ENCODE peak calls at places on chromosomes 12 and 14, in nine cellular contexts. Y is AG10803, Z is MCF 10A, S is fibroblast of the aortic adventitia, O is GM20000, Q is body of pancreas, N is astrocyte of the cerebellum, U is HFFc6, W is nephron progenitor cell. H is an unnamed sample.

GRCh38 chr12:22437031-22437806 is 102.7 kb upstream of the ST8SIA1 start:
- DNase-seq in N (no peak), W (no peak), S (no peak), O (no peak), U (no peak), Q (no peak), Y (no peak), Z (peak), H (peak)

GRCh38 chr12:48693572-48693971 is 11.5 kb upstream of the KANSL2 start:
- DNase-seq in W (no peak), O (no peak), Z (no peak), U (no peak), N (no peak), S (no peak), Q (no peak), Y (no peak), H (no peak)

GRCh38 chr14:67719866-67720265 is 18.2 kb downstream of the RDH12 start:
- DNase-seq in W (no peak), Y (no peak), U (no peak), Z (no peak), Q (no peak), N (no peak), O (no peak), S (no peak), H (no peak)

GRCh38 chr14:54627718-54628345 is 60.9 kb downstream of the SAMD4A start:
- DNase-seq in N (no peak), O (peak), Z (no peak), Q (peak), Y (peak), S (peak), W (peak), U (peak), H (peak)

GRCh38 chr12:120980800-120981368 is 2.5 kb downstream of the HNF1A start:
- DNase-seq in Z (no peak), W (no peak), O (no peak), N (no peak), S (no peak), Q (peak), Y (no peak), U (no peak), H (no peak)

GRCh38 chr14:105773584-105773983 is 247.2 kb downstream of the TMEM121 start:
- DNase-seq in N (no peak), U (no peak), Y (no peak), W (no peak), Z (no peak), O (no peak), S (no peak), Q (no peak), H (no peak)

GRCh38 chr14:20799444-20799843 is 3.2 kb downstream of the RNASE1 start:
- DNase-seq in S (no peak), N (no peak), Z (no peak), W (no peak), Q (peak), U (no peak), O (no peak), Y (no peak), H (no peak)

GRCh38 chr12:127355061-127355820 is 911.7 kb upstream of the TMEM132C start:
- DNase-seq in Q (no peak), Y (peak), N (no peak), S (peak), O (no peak), W (no peak), U (peak), Z (peak), H (no peak)

GRCh38 chr12:123233505-123234299 is 466 bp downstream of the MTRFR start:
- DNase-seq in Q (no peak), O (no peak), N (no peak), S (no peak), W (no peak), Y (no peak), U (no peak), Z (no peak), H (no peak)

GRCh38 chr12:73935817-73936216 is 601.8 kb upstream of the ATXN7L3B start:
- DNase-seq in N (no peak), Z (peak), Q (no peak), W (no peak), Y (no peak), S (no peak), O (no peak), U (no peak), H (no peak)

GRCh38 chr12:124774462-124775167 is 89.0 kb downstream of the SCARB1 start:
- DNase-seq in U (peak), Z (peak), S (peak), N (peak), Q (no peak), Y (peak), O (peak), W (no peak), H (no peak)

GRCh38 chr14:91303091-91303923 is 58.8 kb upstream of the GPR68 start:
- DNase-seq in S (no peak), Z (peak), Y (no peak), O (peak), Q (peak), W (peak), U (no peak), N (no peak), H (no peak)

GRCh38 chr12:118983147-118983824 is 1.9 kb downstream of the SRRM4 start:
- DNase-seq in Q (no peak), O (no peak), W (no peak), S (no peak), Z (no peak), N (no peak), U (no peak), Y (no peak), H (no peak)

GRCh38 chr12:113936460-113936859 is 29.7 kb downstream of the RBM19 start:
- DNase-seq in U (no peak), Q (no peak), W (no peak), Z (no peak), O (no peak), N (no peak), Y (no peak), S (no peak), H (no peak)

GRCh38 chr14:61103541-61104339 is 122.7 kb downstream of the SLC38A6 start:
- DNase-seq in Z (peak), N (peak), O (peak), S (peak), Q (no peak), U (peak), W (peak), Y (peak), H (no peak)

GRCh38 chr12:42586268-42586667 is 3.3 kb downstream of the PRICKLE1 start:
- DNase-seq in Z (no peak), N (no peak), Y (no peak), U (no peak), O (no peak), S (no peak), Q (no peak), W (no peak), H (no peak)

GRCh38 chr14:82094819-82095218 is 561.2 kb upstream of the SEL1L start:
- DNase-seq in Y (no peak), N (no peak), O (no peak), S (no peak), W (no peak), Q (no peak), Z (no peak), U (no peak), H (no peak)

GRCh38 chr12:115205755-115206308 is 521.9 kb upstream of the TBX3 start:
- DNase-seq in U (no peak), Z (no peak), S (no peak), Y (no peak), W (no peak), N (no peak), Q (no peak), O (no peak), H (no peak)

GRCh38 chr12:93704122-93704521 is 26.9 kb downstream of the CRADD start:
- DNase-seq in N (no peak), U (no peak), W (no peak), O (peak), Q (no peak), S (no peak), Y (no peak), Z (no peak), H (no peak)

GRCh38 chr14:105532735-105533141 is 6.4 kb downstream of the TMEM121 start:
- DNase-seq in W (peak), N (no peak), U (no peak), O (peak), Q (no peak), S (peak), Y (peak), Z (peak), H (peak)

GRCh38 chr12:104724992-104725585 is 233.0 kb downstream of the SLC41A2 start:
- DNase-seq in Q (no peak), S (no peak), W (no peak), Y (no peak), N (no peak), U (no peak), Z (no peak), O (no peak), H (no peak)

GRCh38 chr14:44873536-44873935 is 88.2 kb downstream of the KLHL28 start:
- DNase-seq in O (no peak), Y (no peak), N (no peak), Q (peak), S (no peak), U (no peak), Z (no peak), W (no peak), H (no peak)

GRCh38 chr14:79473676-79474075 is 737.6 kb downstream of the DIO2 start:
- DNase-seq in S (no peak), W (no peak), Z (no peak), Y (no peak), N (no peak), Q (no peak), U (no peak), O (no peak), H (no peak)

GRCh38 chr12:109630815-109631214 is 57.2 kb downstream of the MVK start:
- DNase-seq in U (no peak), Y (no peak), O (no peak), N (no peak), S (no peak), Q (no peak), W (no peak), Z (no peak), H (no peak)

GRCh38 chr12:51895378-51896135 is 7.7 kb downstream of the ANKRD33 start:
- DNase-seq in Z (no peak), Q (no peak), W (no peak), S (no peak), Y (no peak), N (no peak), O (no peak), U (no peak), H (no peak)

GRCh38 chr14:97523936-97524335 is 726.8 kb downstream of the VRK1 start:
- DNase-seq in S (no peak), O (no peak), Q (no peak), W (no peak), Z (peak), U (no peak), Y (no peak), N (no peak), H (no peak)

GRCh38 chr14:91482278-91483023 is 27.7 kb downstream of the PPP4R3A start:
- DNase-seq in Q (no peak), U (no peak), Y (peak), W (no peak), O (no peak), S (peak), N (no peak), Z (peak), H (no peak)

GRCh38 chr12:108610856-108611605 is 13.1 kb upstream of the TMEM119 start:
- DNase-seq in W (no peak), Q (no peak), S (no peak), U (no peak), Z (no peak), O (no peak), N (no peak), Y (no peak), H (no peak)

GRCh38 chr12:108610336-108610815 is 12.5 kb upstream of the TMEM119 start:
- DNase-seq in Q (no peak), N (no peak), Z (no peak), W (no peak), S (no peak), O (no peak), Y (no peak), U (no peak), H (no peak)

GRCh38 chr12:108612788-108613282 is 15.0 kb upstream of the TMEM119 start:
- DNase-seq in N (no peak), Q (no peak), S (no peak), Z (peak), Y (no peak), O (no peak), U (no peak), W (no peak), H (no peak)

GRCh38 chr12:108613548-108613947 is 15.7 kb upstream of the TMEM119 start:
- DNase-seq in U (no peak), S (no peak), Z (no peak), Q (no peak), N (no peak), O (no peak), W (no peak), Y (no peak), H (no peak)

GRCh38 chr12:108611884-108612415 is 14.1 kb upstream of the TMEM119 start:
- DNase-seq in U (peak), Z (peak), N (peak), S (peak), W (peak), O (no peak), Y (peak), Q (no peak), H (peak)
- TF ChIP-seq CTCF in U (peak), Z (peak), N (peak), S (peak), W (peak), O (peak), Y (peak), Q (no peak), H (peak)

DNA sequence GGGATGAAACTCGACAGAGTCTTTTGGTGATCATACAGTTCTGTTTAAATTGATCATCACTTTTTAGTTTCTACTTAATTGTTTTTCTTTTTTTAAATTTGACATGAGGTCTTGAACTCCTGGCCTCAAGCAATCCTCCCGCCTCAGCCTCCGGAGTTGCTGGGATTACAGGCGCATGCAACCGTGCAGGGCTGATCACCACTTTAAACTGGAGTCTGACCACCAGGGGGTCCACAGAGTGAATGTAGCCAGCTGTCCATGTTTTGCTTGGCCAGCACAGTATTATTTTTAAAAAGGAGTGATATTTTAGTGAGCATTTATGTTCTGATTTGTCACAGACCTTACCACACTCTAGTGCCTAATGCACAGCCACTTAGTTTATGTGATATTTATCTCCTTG is 10.7 kb downstream of the DAAM1 start:
- DNase-seq in N (no peak), Z (no peak), Q (no peak), S (no peak), O (no peak), W (no peak), U (no peak), Y (no peak), H (no peak)
- TF ChIP-seq CTCF in N (no peak), Z (no peak), Q (no peak), S (no peak), O (no peak), W (peak), U (peak), Y (peak), H (no peak)

GRCh38 chr14:71166434-71166833 is 259.2 kb downstream of the PCNX1 start:
- DNase-seq in U (peak), W (no peak), Q (peak), N (peak), O (peak), Z (peak), S (peak), Y (peak), H (no peak)
- TF ChIP-seq CTCF in U (peak), W (peak), Q (peak), N (peak), O (peak), Z (peak), S (peak), Y (peak), H (peak)

DNA sequence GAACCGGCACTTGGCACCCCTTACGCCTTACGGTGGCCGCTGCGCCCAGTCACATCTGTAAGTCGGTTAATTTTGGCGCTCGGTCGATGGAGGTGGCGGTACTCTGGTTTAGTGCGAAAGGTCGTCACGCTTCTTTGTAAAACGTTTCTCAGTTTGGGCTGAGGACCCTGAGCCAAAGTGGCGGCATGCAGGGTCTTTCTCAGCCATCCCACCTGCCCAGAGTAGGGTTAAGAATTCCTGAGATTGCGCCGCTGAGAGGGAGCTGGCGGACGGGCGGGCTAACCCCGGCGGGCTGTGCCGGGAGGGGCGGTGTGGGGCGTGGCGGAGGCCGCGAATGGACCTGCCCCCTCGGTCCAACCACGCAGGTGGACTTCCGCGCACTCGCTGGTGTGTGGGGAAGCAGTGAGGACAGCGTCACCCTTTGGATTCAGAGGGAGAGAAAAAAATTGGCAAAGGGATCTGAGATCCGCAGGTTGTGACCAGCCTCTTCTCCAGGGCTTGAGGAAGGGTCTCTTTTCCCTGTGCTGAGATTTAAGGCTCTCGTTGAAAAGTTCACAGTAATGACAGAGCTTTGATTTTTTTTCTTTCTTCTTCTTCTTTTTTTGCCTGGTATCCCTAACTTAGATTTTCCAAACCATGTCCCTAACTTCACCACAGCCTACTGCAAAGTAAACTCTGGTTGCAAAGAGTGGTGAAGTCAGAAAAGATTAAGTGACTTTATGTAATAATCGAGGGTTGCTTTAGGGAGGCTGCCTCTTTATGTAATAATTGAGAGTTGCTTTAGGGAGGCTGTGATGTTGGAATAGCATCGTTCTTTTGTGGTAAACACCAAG is 602 bp upstream of the FBXO33 start:
- DNase-seq in S (peak), N (peak), Y (peak), Z (peak), Q (peak), W (peak), O (peak), U (peak), H (peak)
- TF ChIP-seq CTCF in S (no peak), N (no peak), Y (peak), Z (no peak), Q (peak), W (no peak), O (peak), U (peak), H (no peak)

GRCh38 chr14:89236846-89237245 is 180.2 kb downstream of the FOXN3 start:
- DNase-seq in Q (no peak), U (no peak), S (no peak), O (no peak), Z (no peak), W (no peak), N (no peak), Y (no peak), H (no peak)

GRCh38 chr14:89241265-89241664 is 175.8 kb downstream of the FOXN3 start:
- DNase-seq in O (no peak), Z (no peak), U (no peak), Y (no peak), W (no peak), S (no peak), Q (no peak), N (no peak), H (no peak)

GRCh38 chr14:89240414-89240813 is 176.6 kb downstream of the FOXN3 start:
- DNase-seq in O (no peak), S (no peak), Z (no peak), N (no peak), W (no peak), U (no peak), Q (no peak), Y (peak), H (no peak)

GRCh38 chr14:89241934-89242670 is 174.9 kb downstream of the FOXN3 start:
- DNase-seq in U (no peak), S (no peak), N (no peak), Z (no peak), W (no peak), O (no peak), Q (no peak), Y (no peak), H (no peak)

GRCh38 chr14:89237923-89238529 is 179.0 kb downstream of the FOXN3 start:
- DNase-seq in O (no peak), Q (no peak), Z (peak), S (no peak), N (no peak), U (no peak), Y (peak), W (no peak), H (no peak)
- TF ChIP-seq CTCF in O (no peak), Q (peak), Z (peak), S (peak), N (peak), U (peak), Y (peak), W (no peak), H (peak)

GRCh38 chr12:78185651-78186050 is 355.0 kb downstream of the NAV3 start:
- DNase-seq in U (no peak), N (no peak), Z (no peak), Y (no peak), Q (no peak), O (no peak), W (no peak), S (no peak), H (no peak)
- TF ChIP-seq CTCF in U (no peak), N (no peak), Z (no peak), Y (no peak), Q (no peak), O (no peak), W (no peak), S (no peak), H (no peak)

DNA sequence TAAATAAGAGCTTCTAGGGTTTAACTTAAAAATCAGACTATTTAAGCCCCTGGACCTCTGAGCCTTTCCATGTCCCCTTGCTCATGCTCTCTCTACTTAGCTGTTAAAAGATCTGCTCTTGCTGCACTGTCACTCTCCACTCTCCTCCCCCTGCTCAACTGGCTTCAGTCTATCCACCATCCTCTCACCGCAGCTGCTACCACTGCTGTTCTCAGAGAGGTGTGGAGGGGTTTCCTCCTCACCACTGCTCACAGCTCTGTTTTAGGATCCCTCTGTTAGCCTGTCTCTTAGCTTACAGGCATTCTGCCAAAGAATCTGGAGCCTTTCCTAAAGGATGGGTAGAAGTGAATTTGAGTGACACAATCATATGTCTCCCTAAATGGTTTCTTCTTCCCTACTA is 43.7 kb upstream of the ATP2B1 start:
- DNase-seq in U (no peak), Z (no peak), S (no peak), Y (no peak), O (peak), Q (no peak), N (no peak), W (no peak), H (no peak)
- TF ChIP-seq CTCF in U (no peak), Z (no peak), S (no peak), Y (no peak), O (no peak), Q (no peak), N (no peak), W (no peak), H (no peak)

DNA sequence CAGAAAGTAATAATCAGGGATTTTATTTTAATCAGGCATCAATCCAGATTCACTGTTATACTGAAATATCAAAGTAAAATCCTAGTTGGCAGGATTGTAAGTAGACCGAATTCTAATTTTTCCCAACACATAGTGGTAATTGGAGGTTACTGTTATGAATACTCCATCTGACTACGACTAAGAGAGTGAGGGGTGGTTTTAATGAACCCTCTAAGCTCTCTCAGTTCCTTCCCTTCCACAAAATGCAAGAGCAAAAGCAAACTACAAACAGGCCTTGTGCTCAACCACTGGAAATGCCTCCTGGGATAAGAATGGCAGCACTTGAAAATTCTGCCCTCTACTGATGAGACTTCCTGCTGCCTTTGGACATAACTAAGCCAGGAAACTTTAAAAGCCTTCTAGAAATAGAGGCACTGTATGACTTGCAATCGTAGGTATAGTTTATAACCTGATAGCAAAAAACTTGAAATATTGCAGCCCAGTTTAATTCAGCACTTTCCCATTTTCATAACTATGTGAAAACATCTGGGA is 184.8 kb downstream of the SLC16A7 start:
- DNase-seq in N (peak), U (peak), Y (peak), Z (peak), O (no peak), Q (peak), W (no peak), S (peak), H (no peak)
- TF ChIP-seq CTCF in N (peak), U (peak), Y (peak), Z (peak), O (no peak), Q (peak), W (peak), S (peak), H (peak)

GRCh38 chr12:72272731-72273498 is 745 bp downstream of the TRHDE start:
- DNase-seq in W (peak), U (peak), O (peak), Q (peak), S (no peak), Y (no peak), Z (no peak), N (no peak), H (peak)
- TF ChIP-seq CTCF in W (no peak), U (peak), O (no peak), Q (no peak), S (no peak), Y (no peak), Z (no peak), N (peak), H (no peak)

H was measured in neural crest cell.